ENCODE peak calls at places on chromosomes 5 and 9, in four cellular contexts. V, U, Q and O are unnamed samples.

GRCh38 chr5:176537608-176538504 is 654 bp upstream of the RNF44 start:
- DNase-seq in V (peak), U (peak), Q (peak), O (peak)

GRCh38 chr9:93960221-93960970 is 5.2 kb upstream of the BARX1 start:
- DNase-seq in V (no peak), U (peak), Q (no peak), O (no peak)

GRCh38 chr9:76441551-76442322 is 17.2 kb upstream of the GCNT1 start:
- DNase-seq in V (no peak), U (no peak), Q (no peak), O (no peak)

GRCh38 chr9:35726876-35727438 is 5.0 kb downstream of the TLN1 start:
- DNase-seq in V (no peak), U (no peak), Q (no peak), O (no peak)

GRCh38 chr9:116421006-116421538 is 266.0 kb upstream of the TRIM32 start:
- DNase-seq in V (no peak), U (no peak), Q (no peak), O (no peak)

GRCh38 chr9:98547606-98548005 is 161.1 kb downstream of the GABBR2 start:
- DNase-seq in V (no peak), U (no peak), Q (no peak), O (no peak)

GRCh38 chr5:10619649-10620048 is 55.8 kb downstream of the ANKRD33B start:
- DNase-seq in V (no peak), U (no peak), Q (no peak), O (no peak)

GRCh38 chr9:33465596-33466564 is 7.8 kb downstream of the NOL6 start:
- DNase-seq in V (no peak), U (no peak), Q (no peak), O (no peak)

GRCh38 chr5:142617416-142617815 is 68.5 kb downstream of the FGF1 start:
- DNase-seq in V (no peak), U (no peak), Q (no peak), O (no peak)

GRCh38 chr9:33498387-33498786 is 24.7 kb upstream of the NOL6 start:
- DNase-seq in V (peak), U (no peak), Q (no peak), O (no peak)

GRCh38 chr5:93224624-93225023 is 356.4 kb downstream of the NR2F1-AS1 start:
- DNase-seq in V (no peak), U (no peak), Q (no peak), O (no peak)

GRCh38 chr5:66646570-66646969 is 50.4 kb downstream of the MAST4 start:
- DNase-seq in V (no peak), U (no peak), Q (no peak), O (no peak)

GRCh38 chr5:25979086-25979485 is 1059.3 kb downstream of the CDH9 start:
- DNase-seq in V (no peak), U (no peak), Q (no peak), O (no peak)

GRCh38 chr5:5437227-5438172 is 15.0 kb downstream of the ICE1 start:
- DNase-seq in V (no peak), U (no peak), Q (no peak), O (no peak)

GRCh38 chr5:133398646-133399081 is 213.7 kb downstream of the FSTL4 start:
- DNase-seq in V (no peak), U (no peak), Q (no peak), O (no peak)

GRCh38 chr5:36721664-36722063 is 115.3 kb downstream of the SLC1A3 start:
- DNase-seq in V (no peak), U (no peak), Q (no peak), O (no peak)

GRCh38 chr5:175892401-175892800 is 21.0 kb downstream of the CPLX2 start:
- DNase-seq in V (peak), U (no peak), Q (no peak), O (no peak)

GRCh38 chr9:6414291-6414690 is 1.3 kb downstream of the UHRF2 start:
- DNase-seq in V (no peak), U (no peak), Q (no peak), O (no peak)